ENCODE peak calls at places on chromosomes 7 and 10, in nine cellular contexts. Q is dorsolateral prefrontal cortex, P is GM12865, A is PC-3, R is natural killer cell, S is HCT116, X is lower leg skin, U is GM13977, O is astrocyte of the spinal cord. I is an unnamed sample.

GRCh38 chr7:134435161-134435920 is 23.6 kb downstream of the AKR1B1 start:
- DNase-seq in U (no peak), Q (no peak), O (no peak), S (no peak), P (no peak), R (no peak), X (peak), A (peak), I (no peak)

GRCh38 chr10:14356921-14357320 is 26.2 kb upstream of the FRMD4A start:
- DNase-seq in S (no peak), P (no peak), O (peak), A (peak), R (no peak), U (no peak), Q (no peak), X (no peak), I (no peak)

GRCh38 chr10:75971402-75972211 is 540.2 kb downstream of the LRMDA start:
- DNase-seq in O (peak), X (no peak), U (no peak), A (no peak), Q (no peak), R (no peak), P (no peak), S (no peak), I (peak)

GRCh38 chr7:138116892-138117291 is 40.6 kb downstream of the AKR1D1 start:
- DNase-seq in U (no peak), Q (no peak), O (no peak), X (no peak), S (no peak), R (no peak), A (no peak), P (no peak), I (no peak)

GRCh38 chr10:3538850-3539531 is 246.0 kb downstream of the KLF6 start:
- DNase-seq in S (no peak), O (peak), A (peak), R (no peak), Q (no peak), P (no peak), X (peak), U (no peak), I (no peak)

GRCh38 chr10:120587061-120587460 is 130.0 kb downstream of the PLPP4 start:
- DNase-seq in A (no peak), X (no peak), P (no peak), O (no peak), R (no peak), S (no peak), U (no peak), Q (no peak), I (no peak)

GRCh38 chr7:90749774-90750173 is 153.7 kb downstream of the CDK14 start:
- DNase-seq in O (no peak), S (no peak), X (no peak), U (peak), R (no peak), Q (no peak), A (peak), P (peak), I (no peak)

GRCh38 chr10:33026422-33026821 is 68.4 kb upstream of the ITGB1 start:
- DNase-seq in X (no peak), Q (no peak), U (no peak), A (no peak), O (no peak), R (no peak), S (no peak), P (no peak), I (no peak)

GRCh38 chr10:97185326-97186058 is at the start of gene SLIT1:
- DNase-seq in U (no peak), P (no peak), R (no peak), X (no peak), Q (peak), O (no peak), A (no peak), S (no peak), I (no peak)

GRCh38 chr7:102252373-102252982 is 34.2 kb upstream of the SH2B2 start:
- DNase-seq in U (no peak), A (no peak), R (no peak), O (no peak), S (no peak), P (no peak), Q (no peak), X (no peak), I (no peak)

GRCh38 chr10:32061440-32061839 is 5.2 kb upstream of the KIF5B start:
- DNase-seq in O (no peak), A (no peak), Q (no peak), P (no peak), X (no peak), S (no peak), R (no peak), U (no peak), I (no peak)

GRCh38 chr10:97511711-97512445 is 13.2 kb downstream of the UBTD1 start:
- DNase-seq in X (no peak), P (no peak), Q (no peak), O (no peak), U (no peak), S (no peak), R (no peak), A (no peak), I (no peak)

GRCh38 chr7:29806793-29807178 is 478 bp downstream of the WIPF3 start:
- DNase-seq in Q (no peak), P (no peak), R (no peak), O (no peak), S (no peak), X (no peak), U (no peak), A (no peak), I (no peak)

GRCh38 chr10:73788864-73789658 is 3.7 kb downstream of the ZSWIM8 start:
- DNase-seq in R (no peak), Q (no peak), U (no peak), S (no peak), A (no peak), X (no peak), P (no peak), O (no peak), I (no peak)

GRCh38 chr10:61793760-61794713 is 107.5 kb upstream of the ARID5B start:
- DNase-seq in S (no peak), U (no peak), O (peak), R (no peak), P (no peak), X (no peak), Q (no peak), A (peak), I (no peak)

GRCh38 chr7:85102813-85103350 is 84.0 kb downstream of the SEMA3D start:
- DNase-seq in U (no peak), X (no peak), A (peak), P (no peak), R (no peak), Q (no peak), S (no peak), O (peak), I (no peak)

GRCh38 chr10:100827819-100828743 is 82.7 kb downstream of the PAX2 start:
- DNase-seq in U (peak), O (no peak), A (peak), R (peak), P (peak), S (no peak), X (no peak), Q (peak), I (no peak)

GRCh38 chr10:8061274-8062211 is 7.1 kb downstream of the GATA3 start:
- DNase-seq in U (peak), X (peak), Q (no peak), A (no peak), S (no peak), O (no peak), R (peak), P (peak), I (no peak)

GRCh38 chr7:126569402-126569801 is 683.3 kb downstream of the GRM8 start:
- DNase-seq in O (no peak), U (no peak), X (no peak), R (no peak), A (no peak), Q (no peak), P (peak), S (no peak), I (no peak)

GRCh38 chr7:28768577-28769147 is 189.5 kb downstream of the TRIL start:
- DNase-seq in O (peak), P (no peak), A (peak), Q (no peak), U (no peak), R (no peak), X (no peak), S (no peak), I (no peak)

GRCh38 chr7:19915596-19915995 is 142.2 kb upstream of the TMEM196 start:
- DNase-seq in U (no peak), X (no peak), Q (no peak), S (no peak), O (no peak), A (no peak), R (no peak), P (no peak), I (no peak)

GRCh38 chr7:101099969-101100781 is 14.9 kb downstream of the TRIM56 start:
- DNase-seq in O (peak), P (peak), X (peak), U (no peak), R (peak), A (peak), Q (peak), S (peak), I (peak)

GRCh38 chr10:95475827-95476481 is 85.2 kb downstream of the SORBS1 start:
- DNase-seq in A (peak), O (no peak), U (no peak), Q (no peak), P (no peak), X (peak), S (no peak), R (no peak), I (no peak)

GRCh38 chr10:113842171-113842570 is 11.7 kb downstream of the DCLRE1A start:
- DNase-seq in X (no peak), U (no peak), A (no peak), S (no peak), R (no peak), P (no peak), Q (no peak), O (no peak), I (no peak)

GRCh38 chr7:23072043-23072442 is 33.5 kb upstream of the KLHL7 start:
- DNase-seq in O (peak), P (no peak), A (peak), S (no peak), Q (no peak), U (no peak), R (no peak), X (no peak), I (no peak)

GRCh38 chr7:11539853-11540252 is 292.1 kb downstream of the THSD7A start:
- DNase-seq in R (no peak), P (no peak), U (no peak), O (no peak), Q (no peak), X (no peak), A (no peak), S (no peak), I (no peak)

GRCh38 chr7:108097703-108098102 is 32.5 kb downstream of the LAMB4 start:
- DNase-seq in X (no peak), A (peak), R (no peak), U (no peak), Q (no peak), O (no peak), S (peak), P (peak), I (no peak)

GRCh38 chr10:70074971-70075370 is 22.3 kb downstream of the MACROH2A2 start:
- DNase-seq in R (no peak), Q (no peak), S (no peak), P (no peak), U (no peak), O (no peak), A (no peak), X (no peak), I (no peak)
- TF ChIP-seq CTCF in R (no peak), Q (no peak), S (no peak), P (no peak), U (no peak), O (no peak), A (no peak), X (no peak), I (no peak)

GRCh38 chr10:44978213-44978569 is 418 bp downstream of the DEPP1 start:
- DNase-seq in X (no peak), O (no peak), R (no peak), Q (no peak), S (no peak), U (no peak), A (no peak), P (no peak), I (no peak)
- TF ChIP-seq CTCF in X (no peak), O (no peak), R (no peak), Q (no peak), S (no peak), U (no peak), A (no peak), P (no peak), I (no peak)

GRCh38 chr7:32163141-32163806 is 93.1 kb upstream of the PDE1C start:
- DNase-seq in P (no peak), O (peak), U (no peak), Q (peak), A (peak), X (no peak), R (no peak), S (no peak), I (peak)
- TF ChIP-seq CTCF in P (no peak), O (no peak), U (no peak), Q (no peak), A (peak), X (no peak), R (no peak), S (no peak), I (peak)

DNA sequence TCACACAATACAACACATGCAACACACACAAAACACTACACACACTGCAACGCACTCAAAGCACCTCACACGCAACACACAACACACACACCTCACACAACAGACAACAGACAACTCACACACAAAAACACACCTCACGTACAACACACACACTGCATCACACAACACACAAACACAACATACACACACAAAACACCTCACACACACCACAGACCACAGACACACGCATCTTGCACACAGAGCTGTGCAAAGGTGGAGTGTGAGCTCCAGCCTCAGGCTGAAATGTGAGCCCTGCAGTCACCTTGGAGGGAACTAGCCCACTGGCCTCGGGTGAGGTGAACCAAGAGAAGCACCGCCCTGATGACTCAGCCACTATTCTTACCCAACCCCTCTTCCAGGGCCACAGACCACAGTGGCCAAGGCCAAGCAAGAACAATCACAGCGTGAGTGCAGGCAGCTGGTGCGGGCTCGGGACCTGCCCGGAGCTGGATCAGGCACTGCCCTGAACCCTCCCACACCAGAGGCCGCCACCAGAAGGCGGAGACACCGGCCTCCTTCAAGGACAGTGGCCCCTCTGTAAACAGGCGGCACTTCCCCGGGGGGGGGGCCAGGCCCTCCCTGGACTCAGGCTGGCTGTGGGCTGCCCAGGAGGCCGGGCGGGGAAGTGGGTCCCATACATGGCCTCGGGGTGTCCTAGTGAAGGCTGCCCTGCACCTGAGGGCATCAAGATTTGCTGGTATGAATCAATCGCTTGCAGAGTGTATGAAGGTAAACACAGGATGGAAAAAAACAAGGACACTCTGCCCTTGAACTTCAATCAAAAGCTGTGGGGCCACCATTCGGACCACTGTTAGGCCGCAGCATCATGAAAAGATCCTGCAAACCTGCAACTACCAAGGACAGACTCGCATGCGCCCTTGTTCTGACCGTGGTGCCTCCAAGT is 106.7 kb downstream of the TNS3 start:
- DNase-seq in U (peak), S (peak), Q (no peak), X (peak), P (peak), R (peak), A (peak), O (peak), I (peak)
- TF ChIP-seq CTCF in U (no peak), S (peak), Q (no peak), X (no peak), P (no peak), R (no peak), A (peak), O (peak), I (no peak)

GRCh38 chr7:80517177-80517804 is 5.4 kb upstream of the GNAT3 start:
- DNase-seq in Q (no peak), O (no peak), P (no peak), X (no peak), R (no peak), S (no peak), A (no peak), U (no peak), I (no peak)
- TF ChIP-seq CTCF in Q (no peak), O (no peak), P (no peak), X (no peak), R (no peak), S (no peak), A (no peak), U (no peak), I (no peak)

GRCh38 chr7:51732951-51733350 is 416.3 kb upstream of the COBL start:
- DNase-seq in R (no peak), S (no peak), Q (no peak), X (no peak), P (no peak), O (no peak), A (no peak), U (no peak), I (no peak)
- TF ChIP-seq CTCF in R (no peak), S (no peak), Q (no peak), X (no peak), P (no peak), O (no peak), A (no peak), U (no peak), I (no peak)

GRCh38 chr10:70478191-70479160 is at the start of gene PALD1:
- DNase-seq in R (no peak), U (peak), X (peak), S (peak), O (peak), P (peak), Q (peak), A (peak), I (peak)
- TF ChIP-seq CTCF in R (no peak), U (no peak), X (no peak), S (peak), O (peak), P (no peak), Q (no peak), A (no peak), I (no peak)

GRCh38 chr10:125291841-125292240 is 131.5 kb upstream of the CTBP2 start:
- DNase-seq in R (no peak), X (no peak), U (no peak), A (no peak), S (no peak), Q (peak), P (no peak), O (no peak), I (no peak)
- TF ChIP-seq CTCF in R (no peak), X (no peak), U (no peak), A (no peak), S (no peak), Q (no peak), P (no peak), O (no peak), I (no peak)

I was measured in HFF-Myc.